ENCODE peak calls at places on chromosomes 6 and 20, in six cellular contexts. K, E, Y, O, N and G are unnamed samples.

GRCh38 chr6:158002951-158003853 is 21.5 kb downstream of the SYNJ2 start:
- DNase-seq in K (no peak), E (peak; percentile 59), Y (no peak), O (no peak), N (peak; percentile 98), G (peak; percentile 32)

GRCh38 chr6:135537782-135538301 is 40.3 kb upstream of the AHI1 start:
- DNase-seq in K (no peak), E (peak; percentile 20), Y (peak; percentile 24), O (no peak), N (peak; percentile 81), G (no peak)

GRCh38 chr6:49606696-49607390 is 29.8 kb downstream of the RHAG start:
- DNase-seq in K (no peak), E (peak; percentile 92), Y (peak; percentile 81), O (no peak), N (peak; percentile 77), G (peak; percentile 58)

GRCh38 chr6:159267165-159267564 is 98.0 kb downstream of the FNDC1 start:
- DNase-seq in K (no peak), E (no peak), Y (peak; percentile 5), O (no peak), N (no peak), G (no peak)

GRCh38 chr6:111176038-111176762 is 88.9 kb downstream of the SLC16A10 start:
- DNase-seq in K (no peak), E (no peak), Y (no peak), O (no peak), N (no peak), G (no peak)

GRCh38 chr6:163248051-163248450 is 166.5 kb upstream of the QKI start:
- DNase-seq in K (no peak), E (no peak), Y (no peak), O (no peak), N (no peak), G (no peak)

GRCh38 chr6:7550433-7550801 is 8.9 kb downstream of the DSP start:
- DNase-seq in K (no peak), E (no peak), Y (no peak), O (no peak), N (no peak), G (no peak)

GRCh38 chr6:167907837-167908681 is 81.3 kb downstream of the AFDN start:
- DNase-seq in K (no peak), E (peak; percentile 37), Y (peak; percentile 44), O (no peak), N (peak; percentile 47), G (no peak)

GRCh38 chr6:42046491-42047219 is 3.7 kb upstream of the TAF8 start:
- DNase-seq in K (no peak), E (peak; percentile 66), Y (no peak), O (no peak), N (peak; percentile 35), G (no peak)

GRCh38 chr6:141498980-141499379 is 633.7 kb upstream of the GJE1 start:
- DNase-seq in K (no peak), E (no peak), Y (no peak), O (no peak), N (peak; percentile 59), G (no peak)

GRCh38 chr6:25279748-25280616 is 808 bp downstream of the CARMIL1 start:
- DNase-seq in K (no peak), E (no peak), Y (peak; percentile 67), O (no peak), N (peak; percentile 11), G (no peak)

GRCh38 chr20:38091447-38092216 is 58.1 kb downstream of the RPRD1B start:
- DNase-seq in K (no peak), E (no peak), Y (no peak), O (no peak), N (no peak), G (no peak)

GRCh38 chr6:149964243-149965190 is 774 bp downstream of the ULBP1 start:
- DNase-seq in K (no peak), E (no peak), Y (no peak), O (no peak), N (peak; percentile 34), G (peak; percentile 35)